ENCODE peak calls at places on chromosomes 16 and 17, in nine cellular contexts. L is kidney; J is CD8-positive, alpha-beta T cell; O is gastrocnemius medialis; W is aorta; D is CD8-positive, alpha-beta memory T cell; R is A549; K is CD4-positive, alpha-beta T cell; G is HL-60. Y is an unnamed sample.

GRCh38 chr16:70712359-70712758 is 26.5 kb upstream of the MTSS2 start:
- DNase-seq in J (peak), O (no peak), R (no peak), W (no peak), L (no peak), D (no peak), K (no peak), G (no peak), Y (no peak)

GRCh38 chr17:47188266-47188665 is 829 bp downstream of the CDC27 start:
- DNase-seq in J (no peak), G (peak), W (no peak), L (no peak), K (no peak), O (no peak), D (no peak), R (peak), Y (no peak)

GRCh38 chr16:59859606-59860402 is 1125.7 kb upstream of the GOT2 start:
- DNase-seq in K (no peak), L (no peak), J (no peak), R (no peak), O (no peak), W (no peak), D (no peak), G (no peak), Y (no peak)

GRCh38 chr17:5126719-5127488 is 11.1 kb downstream of the USP6 start:
- DNase-seq in W (peak), L (peak), J (no peak), D (no peak), O (no peak), G (no peak), K (no peak), R (no peak), Y (no peak)

GRCh38 chr16:66127459-66128362 is 238.8 kb upstream of the CDH5 start:
- DNase-seq in L (peak), D (no peak), O (no peak), R (no peak), J (no peak), G (no peak), K (no peak), W (no peak), Y (no peak)

GRCh38 chr17:46140645-46141197 is 52.5 kb downstream of the KANSL1 start:
- DNase-seq in G (no peak), L (no peak), W (no peak), J (no peak), O (no peak), K (no peak), R (no peak), D (no peak), Y (no peak)

GRCh38 chr17:64442550-64442971 is 6.4 kb upstream of the MILR1 start:
- DNase-seq in J (no peak), K (no peak), O (no peak), G (no peak), R (peak), W (no peak), D (peak), L (no peak), Y (no peak)

GRCh38 chr16:81279375-81279774 is 35.4 kb upstream of the GAN start:
- DNase-seq in K (no peak), O (no peak), R (peak), J (no peak), W (no peak), L (no peak), G (no peak), D (no peak), Y (no peak)

GRCh38 chr17:74012465-74012864 is 191.0 kb upstream of the RPL38 start:
- DNase-seq in O (no peak), K (peak), J (peak), G (peak), R (no peak), L (no peak), D (peak), W (no peak), Y (no peak)

GRCh38 chr17:6843241-6843890 is 11.8 kb upstream of the TEKT1 start:
- DNase-seq in J (no peak), G (no peak), R (peak), K (no peak), O (no peak), W (no peak), L (no peak), D (peak), Y (no peak)

GRCh38 chr17:14303343-14304221 is 2.7 kb downstream of the HS3ST3B1 start:
- DNase-seq in L (no peak), K (no peak), D (peak), G (no peak), O (no peak), J (peak), R (no peak), W (peak), Y (no peak)

GRCh38 chr17:61574542-61575351 is 16.3 kb downstream of the NACA2 start:
- DNase-seq in D (no peak), J (no peak), L (no peak), O (no peak), R (peak), W (no peak), K (no peak), G (no peak), Y (no peak)

GRCh38 chr16:67163164-67163902 is 1.2 kb upstream of the HSF4 start:
- DNase-seq in D (no peak), G (no peak), J (peak), K (no peak), R (no peak), W (peak), L (peak), O (no peak), Y (no peak)

GRCh38 chr16:72728516-72728915 is 319.4 kb downstream of the ZFHX3 start:
- DNase-seq in R (no peak), G (no peak), K (no peak), J (no peak), D (no peak), W (no peak), L (peak), O (no peak), Y (no peak)

GRCh38 chr16:19595043-19595767 is 39.7 kb downstream of the VPS35L start:
- DNase-seq in W (no peak), D (no peak), O (no peak), J (no peak), L (no peak), R (peak), K (no peak), G (no peak), Y (no peak)

GRCh38 chr17:50491510-50491909 is 12.8 kb downstream of the RSAD1 start:
- DNase-seq in O (no peak), J (no peak), W (no peak), R (no peak), L (no peak), D (no peak), K (no peak), G (no peak), Y (no peak)

GRCh38 chr17:70251704-70252103 is 82.4 kb downstream of the KCNJ2 start:
- DNase-seq in R (no peak), K (no peak), J (no peak), O (no peak), G (no peak), W (no peak), L (no peak), D (no peak), Y (no peak)

GRCh38 chr17:46061435-46061834 is 62.4 kb downstream of the STH start:
- DNase-seq in G (no peak), D (no peak), K (no peak), W (no peak), L (no peak), O (no peak), R (peak), J (no peak), Y (no peak)

GRCh38 chr16:60771138-60771537 is 1265.1 kb downstream of the CDH8 start:
- DNase-seq in R (no peak), D (no peak), O (no peak), K (no peak), L (no peak), J (no peak), G (peak), W (no peak), Y (no peak)

GRCh38 chr17:58156839-58157803 is 8.9 kb downstream of the OR4D1 start:
- DNase-seq in D (peak), G (no peak), W (peak), R (peak), J (peak), K (peak), O (no peak), L (peak), Y (no peak)

GRCh38 chr16:10565167-10565566 is 15.2 kb downstream of the EMP2 start:
- DNase-seq in R (no peak), W (no peak), J (no peak), D (no peak), K (no peak), O (no peak), L (no peak), G (no peak), Y (no peak)

GRCh38 chr16:84606081-84606875 is 11.6 kb downstream of the COTL1 start:
- DNase-seq in R (no peak), J (peak), G (no peak), O (no peak), D (peak), L (peak), W (no peak), K (no peak), Y (no peak)

GRCh38 chr17:21171309-21171922 is 42.5 kb downstream of the TMEM11 start:
- DNase-seq in L (no peak), K (no peak), J (no peak), D (no peak), G (no peak), O (no peak), R (no peak), W (no peak), Y (no peak)

GRCh38 chr17:39235555-39236221 is 9.9 kb upstream of the STAC2 start:
- DNase-seq in R (peak), K (no peak), O (no peak), G (peak), D (peak), J (peak), L (no peak), W (no peak), Y (no peak)

GRCh38 chr16:67936876-67937605 is 391 bp upstream of the PSMB10 start:
- DNase-seq in J (peak), D (peak), R (no peak), W (peak), G (peak), L (no peak), K (peak), O (no peak), Y (no peak)

GRCh38 chr16:5490499-5490898 is 392.9 kb upstream of the EEF2KMT start:
- DNase-seq in K (no peak), L (no peak), D (no peak), R (peak), J (no peak), G (peak), O (no peak), W (peak), Y (peak)

GRCh38 chr17:39534768-39535405 is 72.8 kb downstream of the NEUROD2 start:
- DNase-seq in L (no peak), J (no peak), R (no peak), O (no peak), D (no peak), G (no peak), W (no peak), K (no peak), Y (no peak)

GRCh38 chr16:47229053-47229640 is 85.4 kb upstream of the NETO2 start:
- DNase-seq in D (no peak), W (no peak), J (no peak), O (no peak), R (no peak), K (no peak), G (no peak), L (no peak), Y (no peak)

GRCh38 chr17:19996502-19996901 is 12.7 kb upstream of the SPECC1 start:
- DNase-seq in K (no peak), L (no peak), O (no peak), R (no peak), G (peak), W (no peak), D (no peak), J (no peak), Y (no peak)

GRCh38 chr16:54080524-54081008 is 206.0 kb downstream of the IRX3 start:
- DNase-seq in G (no peak), L (no peak), W (no peak), K (no peak), J (no peak), O (no peak), R (peak), D (no peak), Y (no peak)

GRCh38 chr16:23842137-23842600 is 6.4 kb downstream of the PRKCB start:
- DNase-seq in D (no peak), R (no peak), J (no peak), K (no peak), L (no peak), O (no peak), W (no peak), G (no peak), Y (no peak)

DNA sequence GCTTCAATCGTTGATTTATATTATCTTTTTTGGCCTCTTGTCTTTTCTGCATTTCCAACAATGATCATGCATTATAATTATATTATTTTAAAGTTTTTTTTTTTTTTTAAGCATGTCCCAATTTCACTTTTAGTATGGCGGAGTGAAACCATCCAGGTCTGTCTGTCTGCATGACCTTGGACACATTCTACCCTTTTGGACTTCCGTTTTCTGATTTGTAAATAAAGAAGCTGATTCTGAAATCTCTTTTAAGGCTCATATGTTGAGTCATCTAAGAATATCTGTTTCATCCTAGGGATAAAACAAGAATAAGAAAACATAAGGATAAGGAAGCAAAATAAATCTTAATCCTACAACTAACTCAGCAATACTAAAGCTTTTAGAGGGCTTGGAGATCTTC is 195.7 kb upstream of the TOX3 start:
- DNase-seq in L (no peak), D (no peak), R (no peak), G (no peak), W (no peak), O (no peak), K (no peak), J (no peak), Y (no peak)
- H3K27ac ChIP-seq in L (no peak), D (no peak), R (no peak), G (no peak), W (no peak), O (no peak), K (no peak), J (no peak), Y (no peak)

GRCh38 chr17:78374631-78375274 is 3.7 kb upstream of the PGS1 start:
- DNase-seq in W (no peak), D (no peak), G (no peak), K (no peak), R (no peak), O (no peak), J (no peak), L (no peak), Y (no peak)
- H3K27ac ChIP-seq in W (no peak), D (no peak), G (no peak), K (no peak), R (no peak), O (no peak), J (no peak), L (no peak), Y (no peak)

GRCh38 chr16:69618721-69619120 is 53.0 kb downstream of the NFAT5 start:
- DNase-seq in W (no peak), J (no peak), G (no peak), D (no peak), R (no peak), K (no peak), L (no peak), O (no peak), Y (no peak)

GRCh38 chr16:69618307-69618706 is 52.5 kb downstream of the NFAT5 start:
- DNase-seq in G (no peak), D (no peak), J (no peak), K (no peak), R (no peak), O (no peak), L (no peak), W (no peak), Y (peak)

GRCh38 chr16:69621225-69621624 is 55.5 kb downstream of the NFAT5 start:
- DNase-seq in W (no peak), R (no peak), G (no peak), D (no peak), K (no peak), O (no peak), J (no peak), L (no peak), Y (no peak)

GRCh38 chr16:69620564-69620963 is 54.8 kb downstream of the NFAT5 start:
- DNase-seq in J (no peak), G (no peak), O (no peak), R (no peak), K (no peak), L (no peak), W (no peak), D (no peak), Y (no peak)

GRCh38 chr16:69619514-69619913 is 53.7 kb downstream of the NFAT5 start:
- DNase-seq in D (no peak), J (no peak), O (no peak), G (no peak), L (no peak), K (no peak), R (no peak), W (no peak), Y (no peak)
- H3K27ac ChIP-seq in D (no peak), J (no peak), O (peak), G (no peak), L (no peak), K (no peak), R (no peak), W (no peak), Y (peak)

GRCh38 chr17:81498953-81499600 is 13.5 kb downstream of the ACTG1 start:
- DNase-seq in R (no peak), W (no peak), L (no peak), O (no peak), G (no peak), D (no peak), K (no peak), J (no peak), Y (no peak)
- H3K27ac ChIP-seq in R (no peak), W (no peak), L (no peak), O (no peak), G (no peak), D (no peak), K (no peak), J (no peak), Y (no peak)

DNA sequence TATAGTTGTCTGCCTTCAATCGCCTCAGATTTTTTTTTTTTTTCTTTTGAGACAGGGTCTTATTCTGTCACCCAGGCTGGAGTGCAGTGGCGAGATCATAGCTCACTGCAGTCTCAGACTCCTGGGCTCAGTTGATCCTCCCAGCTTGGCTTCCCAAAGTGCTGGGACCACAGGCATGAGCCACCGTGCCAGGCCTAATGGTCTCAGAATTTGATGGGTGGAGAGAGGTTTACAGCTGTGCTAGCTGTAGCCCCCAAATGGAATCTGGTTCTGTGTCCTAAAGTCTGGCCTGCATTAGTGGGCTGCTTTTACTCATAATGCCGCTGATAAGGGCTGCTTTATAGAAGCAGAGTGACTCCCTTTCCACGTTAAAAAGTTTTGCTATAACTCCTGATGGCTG is 5.1 kb downstream of the ZNRF1 start:
- DNase-seq in K (no peak), W (no peak), D (no peak), O (no peak), R (no peak), G (no peak), J (no peak), L (no peak), Y (no peak)
- H3K27ac ChIP-seq in K (no peak), W (no peak), D (no peak), O (no peak), R (no peak), G (no peak), J (no peak), L (no peak), Y (no peak)